ENCODE peak calls at places on chromosome 4, in four cellular contexts. Q is activated effector memory CD4-positive, alpha-beta T cell treated with Interleukin-2 at 50 U/mL for 16 hours; D is progenitor cell of endocrine pancreas; P is NCI-H1105. L is an unnamed sample.

GRCh38 chr4:123102897-123103489 is 180.6 kb upstream of the NUDT6 start:
- DNase-seq in P (peak), D (no peak), Q (no peak), L (no peak)

GRCh38 chr4:2796261-2797187 is 3.6 kb downstream of the SH3BP2 start:
- DNase-seq in D (no peak), P (no peak), Q (no peak), L (peak)

GRCh38 chr4:154164931-154165839 is 326.4 kb downstream of the DCHS2 start:
- DNase-seq in P (no peak), Q (no peak), D (no peak), L (no peak)

GRCh38 chr4:56128231-56128630 is 179.5 kb downstream of the CEP135 start:
- DNase-seq in P (no peak), Q (no peak), D (no peak), L (no peak)

GRCh38 chr4:124060261-124060918 is 652.1 kb downstream of the ANKRD50 start:
- DNase-seq in P (no peak), D (no peak), Q (no peak), L (no peak)

GRCh38 chr4:2698504-2698903 is 57.6 kb downstream of the TNIP2 start:
- DNase-seq in D (no peak), P (no peak), Q (no peak), L (no peak)

GRCh38 chr4:123790681-123791080 is 394.1 kb downstream of the SPRY1 start:
- DNase-seq in D (no peak), P (no peak), Q (no peak), L (no peak)

GRCh38 chr4:180665481-180665880 is 1577.7 kb upstream of the TENM3 start:
- DNase-seq in Q (no peak), D (no peak), P (no peak), L (no peak)

GRCh38 chr4:170672571-170672970 is 582.8 kb upstream of the AADAT start:
- DNase-seq in Q (no peak), D (no peak), P (no peak), L (no peak)

GRCh38 chr4:173272987-173273386 is 61.2 kb downstream of the HMGB2 start:
- DNase-seq in D (no peak), Q (no peak), P (no peak), L (no peak)

GRCh38 chr4:102579794-102580462 is 78.8 kb downstream of the NFKB1 start:
- DNase-seq in Q (no peak), P (no peak), D (no peak), L (no peak)

GRCh38 chr4:56844817-56845580 is 23.5 kb upstream of the SPINK2 start:
- DNase-seq in P (no peak), Q (no peak), D (no peak), L (no peak)

GRCh38 chr4:52172166-52172565 is 121.1 kb downstream of the SPATA18 start:
- DNase-seq in P (no peak), D (no peak), Q (no peak), L (no peak)

GRCh38 chr4:150960818-150961217 is 54.3 kb downstream of the LRBA start:
- DNase-seq in D (no peak), P (no peak), Q (no peak), L (no peak)

GRCh38 chr4:140600408-140600807 is 31.6 kb upstream of the UCP1 start:
- DNase-seq in P (no peak), Q (no peak), D (no peak), L (no peak)

GRCh38 chr4:143241892-143242291 is 57.2 kb downstream of the USP38 start:
- DNase-seq in P (no peak), Q (no peak), D (no peak), L (no peak)

GRCh38 chr4:6368601-6369000 is 99.0 kb downstream of the WFS1 start:
- DNase-seq in D (no peak), Q (no peak), P (no peak), L (peak)

GRCh38 chr4:141439223-141439622 is 197.2 kb upstream of the IL15 start:
- DNase-seq in Q (no peak), P (no peak), D (no peak), L (no peak)

GRCh38 chr4:6491235-6491634 is 18.8 kb upstream of the PPP2R2C start:
- DNase-seq in Q (no peak), D (no peak), P (no peak), L (no peak)

GRCh38 chr4:26074672-26075071 is 160.7 kb downstream of the SMIM20 start:
- DNase-seq in P (no peak), D (no peak), Q (no peak), L (no peak)

GRCh38 chr4:183200453-183200852 is 101.4 kb downstream of the WWC2 start:
- DNase-seq in Q (no peak), P (no peak), D (no peak), L (no peak)

GRCh38 chr4:7001271-7001670 is 41.9 kb upstream of the TADA2B start:
- DNase-seq in D (no peak), P (no peak), Q (no peak), L (no peak)

GRCh38 chr4:149145803-149146202 is 669.8 kb downstream of the IQCM start:
- DNase-seq in D (no peak), Q (no peak), P (no peak), L (no peak)

GRCh38 chr4:186201535-186202230 is 10.3 kb downstream of the CYP4V2 start:
- DNase-seq in D (peak), Q (peak), P (no peak), L (no peak)

GRCh38 chr4:73864365-73864764 is 4.8 kb upstream of the CXCL1 start:
- DNase-seq in Q (no peak), P (no peak), D (no peak), L (no peak)

GRCh38 chr4:173121044-173121685 is 47.4 kb upstream of the GALNT7 start:
- DNase-seq in Q (no peak), P (no peak), D (no peak), L (no peak)

GRCh38 chr4:35252866-35253265 is 991.4 kb downstream of the ARAP2 start:
- DNase-seq in P (no peak), D (no peak), Q (no peak), L (no peak)

GRCh38 chr4:186726440-186727148 is 2.9 kb upstream of the FAT1 start:
- DNase-seq in D (peak), P (peak), Q (no peak), L (no peak)

GRCh38 chr4:52106701-52107100 is 55.6 kb downstream of the SPATA18 start:
- DNase-seq in P (no peak), Q (no peak), D (no peak), L (no peak)

GRCh38 chr4:6696611-6697010 is 2.9 kb downstream of the S100P start:
- DNase-seq in Q (no peak), D (no peak), P (no peak), L (no peak)

GRCh38 chr4:126071346-126072333 is 756.9 kb downstream of the FAT4 start:
- DNase-seq in Q (no peak), D (no peak), P (peak), L (no peak)

L was measured in chondrocyte.